ENCODE peak calls at places on chromosomes 13 and 19, in seven cellular contexts. L, W, N, I, E, U and S are unnamed samples.

GRCh38 chr13:32243695-32244094 is 71.5 kb downstream of the ZAR1L start:
- DNase-seq in L (no peak), W (no peak), N (no peak), I (no peak), E (no peak), U (no peak), S (no peak)

GRCh38 chr13:105763851-105764250 is 771.6 kb downstream of the EFNB2 start:
- DNase-seq in L (no peak), W (no peak), N (no peak), I (no peak), E (no peak), U (no peak), S (peak)

GRCh38 chr13:49020328-49020727 is 44.6 kb downstream of the FNDC3A start:
- DNase-seq in L (no peak), W (no peak), N (no peak), I (no peak), E (no peak), U (no peak), S (no peak)

GRCh38 chr13:90594694-90595093 is 752.8 kb upstream of the MIR17HG start:
- DNase-seq in L (no peak), W (no peak), N (no peak), I (peak), E (no peak), U (peak), S (no peak)

GRCh38 chr19:42634409-42635232 is 39.9 kb upstream of the CEACAM8 start:
- DNase-seq in L (no peak), W (no peak), N (no peak), I (peak), E (peak), U (peak), S (no peak)

GRCh38 chr13:101626925-101627555 is 174.6 kb downstream of the ITGBL1 start:
- DNase-seq in L (no peak), W (no peak), N (peak), I (no peak), E (peak), U (peak), S (no peak)

GRCh38 chr19:28154077-28154476 is 1058.9 kb downstream of the UQCRFS1 start:
- DNase-seq in L (no peak), W (no peak), N (no peak), I (no peak), E (no peak), U (no peak), S (no peak)

GRCh38 chr19:49930483-49931011 is 1.2 kb upstream of the NUP62 start:
- DNase-seq in L (no peak), W (no peak), N (no peak), I (peak), E (no peak), U (peak), S (no peak)

GRCh38 chr13:63190219-63190618 is 1774.6 kb upstream of the PCDH20 start:
- DNase-seq in L (no peak), W (no peak), N (no peak), I (no peak), E (peak), U (no peak), S (peak)

GRCh38 chr19:50362656-50363424 is 2.6 kb downstream of the NAPSA start:
- DNase-seq in L (no peak), W (peak), N (no peak), I (no peak), E (no peak), U (no peak), S (no peak)

GRCh38 chr19:42207767-42208259 is 9.7 kb downstream of the DEDD2 start:
- DNase-seq in L (no peak), W (no peak), N (peak), I (peak), E (peak), U (peak), S (peak)

GRCh38 chr19:3857449-3858003 is 11.3 kb downstream of the ZFR2 start:
- DNase-seq in L (no peak), W (no peak), N (no peak), I (no peak), E (no peak), U (no peak), S (no peak)